ENCODE peak calls at places on chromosomes 6 and 20, in six cellular contexts. F is neuronal stem cell, Q is H1, G is heart right ventricle, K is tibial nerve, D is tibial artery. M is an unnamed sample. For H3K27me3, the result is how much of the 10 kb centered on the place peaks cover.

GRCh38 chr6:124958149-124958548 is 4.1 kb upstream of the RNF217 start:
- DNase-seq in F (no peak), Q (no peak), G (no peak), K (no peak), D (no peak), M (no peak)

GRCh38 chr6:137914530-137915193 is 47.6 kb downstream of the TNFAIP3 start:
- DNase-seq in F (no peak), Q (no peak), G (no peak), K (no peak), D (no peak), M (no peak)

GRCh38 chr20:22511943-22512910 is 72.1 kb downstream of the FOXA2 start:
- DNase-seq in F (no peak), Q (no peak), G (no peak), K (no peak), D (no peak), M (peak)

GRCh38 chr6:73985891-73986290 is 289.9 kb downstream of the CD109 start:
- DNase-seq in F (no peak), Q (peak), G (no peak), K (no peak), D (no peak), M (peak)

GRCh38 chr6:21678990-21679389 is 85.4 kb downstream of the SOX4 start:
- DNase-seq in F (no peak), Q (no peak), G (no peak), K (no peak), D (no peak), M (no peak)

GRCh38 chr20:32680544-32681174 is 6.9 kb upstream of the C20orf203 start:
- DNase-seq in F (no peak), Q (no peak), G (no peak), K (no peak), D (no peak), M (no peak)

GRCh38 chr6:132813173-132813856 is 1.1 kb upstream of the RPS12 start:
- DNase-seq in F (no peak), Q (no peak), G (peak), K (peak), D (peak), M (no peak)

GRCh38 chr6:19380287-19380686 is 456.9 kb upstream of the ID4 start:
- DNase-seq in F (no peak), Q (no peak), G (no peak), K (no peak), D (no peak), M (no peak)

GRCh38 chr6:71473908-71474307 is 185.3 kb downstream of the OGFRL1 start:
- DNase-seq in F (no peak), Q (no peak), G (peak), K (no peak), D (peak), M (no peak)

GRCh38 chr6:373773-374724 is 17.5 kb upstream of the IRF4 start:
- DNase-seq in F (no peak), Q (no peak), G (no peak), K (no peak), D (peak), M (peak)
- H3K27me3 ChIP-seq in F (under half), Q (under half), G (half or more), K (under half), D (under half), M (under half)

DNA sequence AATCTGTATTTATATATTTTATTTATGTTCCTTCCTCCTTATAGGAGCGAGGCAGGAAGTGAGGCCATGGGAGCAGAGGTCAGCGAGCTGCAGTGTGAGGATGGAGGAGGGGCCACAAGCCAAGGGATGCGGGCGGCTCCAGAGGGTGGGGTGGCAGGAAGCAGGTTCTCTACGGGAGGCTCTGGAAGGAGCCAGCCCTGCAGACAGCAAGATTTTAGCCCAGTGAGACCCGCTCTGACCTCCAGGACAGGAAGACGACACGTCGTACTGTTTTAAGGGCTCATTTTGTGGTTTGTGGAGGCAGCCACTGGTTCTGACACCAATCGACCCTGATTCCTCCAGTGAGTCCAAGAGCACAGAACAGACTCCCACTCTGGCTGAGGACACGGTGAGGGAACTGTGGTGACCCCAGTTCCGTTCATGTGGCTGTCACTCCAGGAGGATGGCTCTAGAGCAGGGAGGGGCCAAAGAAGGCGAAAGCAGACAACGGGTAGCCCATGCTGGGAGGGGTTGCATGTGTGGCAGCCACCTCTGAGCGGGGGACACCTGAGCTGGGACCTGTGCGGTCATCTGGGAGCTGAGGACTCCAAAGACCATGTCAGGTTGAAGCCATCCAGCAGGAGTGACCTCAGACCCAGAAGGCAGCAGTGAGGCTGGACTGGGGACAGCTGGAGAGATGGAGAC is 100.1 kb upstream of the BHLHE23 start:
- DNase-seq in F (no peak), Q (no peak), G (no peak), K (no peak), D (no peak), M (no peak)
- H3K27me3 ChIP-seq in F (under half), Q (under half), G (under half), K (under half), D (under half), M (under half)

GRCh38 chr20:145877-146276 is 3.5 kb downstream of the DEFB126 start:
- DNase-seq in F (no peak), Q (no peak), G (no peak), K (no peak), D (no peak), M (no peak)
- H3K27me3 ChIP-seq in F (under half), Q (under half), G (under half), K (under half), D (under half), M (under half)

DNA sequence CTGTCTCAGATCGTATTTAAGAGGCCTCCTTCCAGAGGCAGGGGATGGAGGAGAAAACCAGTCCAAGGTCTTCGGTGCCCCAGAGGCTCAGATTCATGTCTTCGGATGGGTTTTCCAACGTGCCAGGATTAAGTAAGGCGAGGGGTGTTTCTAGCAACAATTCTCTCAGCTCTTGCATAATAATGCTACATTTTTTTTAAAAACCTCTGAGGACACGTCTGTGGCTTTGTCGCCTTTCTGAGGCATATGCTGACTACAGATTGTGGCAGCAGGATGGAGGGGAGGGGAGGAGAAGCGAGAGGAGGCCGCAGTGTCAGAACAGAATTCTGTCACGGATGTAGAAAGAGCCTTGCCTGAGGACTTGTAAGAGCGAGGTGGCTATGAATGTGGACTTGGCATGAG is 17.7 kb upstream of the CCDC167 start:
- DNase-seq in F (no peak), Q (no peak), G (no peak), K (no peak), D (no peak), M (no peak)
- H3K27me3 ChIP-seq in F (under half), Q (under half), G (under half), K (under half), D (under half), M (under half)

GRCh38 chr20:53995949-53996348 is 74.4 kb downstream of the BCAS1 start:
- DNase-seq in F (no peak), Q (no peak), G (no peak), K (no peak), D (no peak), M (no peak)
- H3K27me3 ChIP-seq in F (under half), Q (under half), G (under half), K (under half), D (under half), M (under half)

DNA sequence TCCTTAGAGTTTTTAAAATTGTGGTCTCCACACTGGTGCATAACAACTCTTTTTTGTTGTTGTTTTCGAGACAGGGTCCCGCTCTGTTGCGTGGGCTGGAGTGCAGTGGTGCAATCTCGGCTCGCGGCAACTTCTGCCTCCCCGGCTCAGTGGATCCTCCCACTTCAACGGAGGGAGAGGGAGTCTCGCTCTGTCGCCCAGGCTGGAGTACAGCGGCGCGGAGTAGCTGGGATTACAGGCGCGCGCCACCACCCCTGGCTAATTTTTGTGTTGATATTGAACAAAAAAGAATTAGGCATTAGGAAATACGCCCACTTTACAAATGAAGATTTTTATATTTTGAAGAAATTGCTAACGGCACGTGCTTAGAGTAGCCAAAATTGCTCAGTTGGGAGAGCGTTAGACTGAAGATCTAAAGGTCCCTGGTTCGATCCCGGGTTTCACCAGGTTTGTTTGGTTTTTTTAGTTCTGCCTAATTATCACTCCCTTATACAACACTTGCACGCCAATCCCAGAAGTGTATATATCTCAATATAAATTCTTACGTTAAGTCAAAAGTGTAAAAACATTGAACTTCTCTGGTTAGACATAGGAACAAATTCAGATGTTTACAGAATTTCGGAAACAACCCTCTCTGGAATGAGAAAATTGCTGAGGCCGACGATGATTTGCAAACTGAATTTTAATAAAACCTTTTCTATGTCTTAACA is 159.6 kb downstream of the TRIM27 start:
- DNase-seq in F (no peak), Q (no peak), G (no peak), K (no peak), D (no peak), M (no peak)
- H3K27me3 ChIP-seq in F (under half), Q (under half), G (half or more), K (under half), D (under half), M (half or more)

GRCh38 chr6:41512146-41512701 is 34.0 kb upstream of the FOXP4 start:
- DNase-seq in F (no peak), Q (no peak), G (no peak), K (no peak), D (no peak), M (no peak)
- H3K27me3 ChIP-seq in F (under half), Q (under half), G (under half), K (under half), D (under half), M (under half)